ENCODE peak calls at places on chromosomes 13 and 19, in six cellular contexts. L, C, E, G, D and Q are unnamed samples.

GRCh38 chr13:108077284-108077683 is 138.1 kb downstream of the LIG4 start:
- DNase-seq in L (no peak), G (no peak), C (no peak), E (no peak), D (no peak), Q (no peak)

GRCh38 chr13:94712812-94713555 is 639 bp upstream of the SOX21 start:
- DNase-seq in E (no peak), G (no peak), D (peak), C (no peak), L (no peak), Q (peak)

GRCh38 chr19:8615813-8616596 is 5.5 kb upstream of the ADAMTS10 start:
- DNase-seq in C (no peak), E (peak), G (peak), D (no peak), L (peak), Q (no peak)

GRCh38 chr13:33185853-33186252 is 99.7 kb downstream of the STARD13 start:
- DNase-seq in C (no peak), D (no peak), E (no peak), G (no peak), L (no peak), Q (no peak)

GRCh38 chr19:38676878-38677646 is 29.6 kb downstream of the ACTN4 start:
- DNase-seq in L (no peak), C (no peak), G (no peak), D (no peak), E (peak), Q (no peak)

GRCh38 chr13:114282143-114282685 is 813 bp downstream of the UPF3A start:
- DNase-seq in E (peak), C (no peak), G (peak), L (peak), D (no peak), Q (peak)

GRCh38 chr13:86601351-86601750 is 802.1 kb upstream of the SLITRK6 start:
- DNase-seq in L (no peak), G (no peak), E (no peak), D (no peak), C (no peak), Q (no peak)

GRCh38 chr13:67137044-67137735 is 92.9 kb downstream of the PCDH9 start:
- DNase-seq in D (no peak), G (no peak), L (no peak), E (no peak), C (no peak), Q (no peak)

GRCh38 chr19:4977299-4978174 is 8.6 kb downstream of the KDM4B start:
- DNase-seq in L (peak), G (no peak), E (peak), C (no peak), D (no peak), Q (no peak)

GRCh38 chr19:41995959-41996797 is 2.1 kb upstream of the ATP1A3 start:
- DNase-seq in L (no peak), G (no peak), C (no peak), E (no peak), D (no peak), Q (no peak)

GRCh38 chr13:37010424-37010823 is 9.8 kb downstream of the EXOSC8 start:
- DNase-seq in L (no peak), C (no peak), D (no peak), G (no peak), E (no peak), Q (no peak)

GRCh38 chr13:35826626-35827254 is 304.4 kb downstream of the DCLK1 start:
- DNase-seq in C (no peak), G (no peak), L (no peak), E (no peak), D (no peak), Q (no peak)

GRCh38 chr13:99124695-99125334 is 75.8 kb upstream of the UBAC2 start:
- DNase-seq in L (no peak), E (no peak), C (no peak), D (no peak), G (no peak), Q (no peak)

GRCh38 chr19:11390933-11391680 is 7.0 kb upstream of the EPOR start:
- DNase-seq in C (no peak), E (no peak), G (no peak), D (no peak), L (no peak), Q (no peak)

GRCh38 chr19:3608750-3609322 is 2.2 kb upstream of the TBXA2R start:
- DNase-seq in G (no peak), E (peak), C (no peak), D (no peak), L (no peak), Q (no peak)

GRCh38 chr13:43874512-43875092 is 4.9 kb downstream of the CCDC122 start:
- DNase-seq in G (no peak), L (no peak), E (no peak), C (no peak), D (no peak), Q (no peak)

GRCh38 chr13:69706807-69707206 is 400.8 kb upstream of the ATXN8OS start:
- DNase-seq in G (no peak), C (no peak), D (no peak), L (no peak), E (no peak), Q (no peak)

GRCh38 chr13:93183302-93183701 is 43.3 kb upstream of the GPC6 start:
- DNase-seq in D (no peak), C (no peak), G (no peak), E (no peak), L (no peak), Q (no peak)

GRCh38 chr19:43957891-43958290 is 6.9 kb downstream of the ZNF221 start:
- DNase-seq in L (no peak), C (no peak), G (no peak), D (no peak), E (no peak), Q (no peak)

GRCh38 chr13:60398949-60399589 is 2.0 kb downstream of the TDRD3 start:
- DNase-seq in E (no peak), L (no peak), G (no peak), D (peak), C (no peak), Q (no peak)

GRCh38 chr13:63198076-63198475 is 1782.4 kb upstream of the PCDH20 start:
- DNase-seq in E (no peak), G (peak), C (no peak), D (no peak), L (no peak), Q (no peak)

GRCh38 chr19:9431475-9431874 is 3.9 kb downstream of the ZNF266 start:
- DNase-seq in E (no peak), L (no peak), C (no peak), D (no peak), G (no peak), Q (no peak)

GRCh38 chr19:18657590-18658365 is 20.9 kb downstream of the KLHL26 start:
- DNase-seq in L (peak), C (peak), G (peak), E (peak), D (peak), Q (no peak)

GRCh38 chr13:112874751-112875300 is 94.2 kb upstream of the MCF2L start:
- DNase-seq in E (peak), C (no peak), L (no peak), G (no peak), D (no peak), Q (no peak)

GRCh38 chr19:52102163-52102562 is 6.6 kb upstream of the ZNF841 start:
- DNase-seq in E (no peak), D (no peak), G (no peak), L (no peak), C (no peak), Q (no peak)

GRCh38 chr13:42895781-42896180 is 96.3 kb downstream of the EPSTI1 start:
- DNase-seq in D (peak), L (no peak), G (no peak), C (no peak), E (peak), Q (no peak)

GRCh38 chr13:50706505-50706904 is 137.0 kb downstream of the DLEU7 start:
- DNase-seq in C (no peak), L (no peak), E (no peak), D (no peak), G (no peak), Q (no peak)
- H3K4me3 ChIP-seq in C (no peak), L (no peak), E (no peak), D (no peak), G (no peak), Q (no peak)

GRCh38 chr13:41241626-41242025 is 21.8 kb downstream of the MTRF1 start:
- DNase-seq in C (no peak), L (no peak), G (no peak), E (no peak), D (no peak), Q (no peak)
- TF ChIP-seq CTCF in C (no peak), L (no peak), G (no peak), E (no peak), D (no peak), Q (no peak)

DNA sequence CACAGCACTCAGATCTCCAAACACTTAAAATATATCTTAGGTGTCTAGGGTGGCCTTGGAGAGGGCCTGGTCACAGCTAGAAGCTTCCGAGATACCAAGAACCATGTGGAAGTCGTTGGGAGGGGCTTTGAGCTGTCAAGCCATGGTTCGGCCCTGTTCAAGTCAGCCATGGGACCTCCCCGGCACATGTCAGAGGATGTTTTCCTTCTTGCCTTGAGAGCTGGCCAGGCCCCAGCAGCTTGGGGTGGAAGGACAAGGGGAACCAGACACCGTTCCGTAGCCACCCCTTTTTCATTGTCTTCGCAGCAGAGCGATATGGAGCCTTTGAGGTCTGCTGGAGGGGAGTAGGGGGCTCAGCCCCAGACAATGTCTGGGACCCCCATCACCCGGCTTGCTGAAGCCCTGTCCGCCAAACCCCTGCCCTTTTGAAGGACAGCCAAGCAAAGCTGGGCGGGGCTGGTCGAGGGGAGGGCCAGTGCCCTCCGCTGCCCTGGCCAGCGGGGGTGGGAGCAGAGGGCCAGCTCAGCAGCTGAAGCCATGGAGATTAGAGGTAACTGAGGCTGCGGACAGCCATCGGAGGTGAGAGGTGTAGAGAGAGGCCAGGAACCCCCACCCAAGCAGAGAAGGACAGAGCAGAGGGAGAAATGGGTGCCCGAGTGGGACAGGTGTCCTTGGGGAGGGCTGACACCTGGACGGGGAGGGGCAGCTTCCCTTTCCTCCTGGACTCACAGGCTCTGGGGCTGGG is 435 bp downstream of the KLK11 start:
- DNase-seq in G (no peak), E (peak), D (no peak), L (no peak), C (no peak), Q (no peak)
- H3K4me3 ChIP-seq in G (no peak), E (peak), D (peak), L (no peak), C (no peak), Q (no peak)

DNA sequence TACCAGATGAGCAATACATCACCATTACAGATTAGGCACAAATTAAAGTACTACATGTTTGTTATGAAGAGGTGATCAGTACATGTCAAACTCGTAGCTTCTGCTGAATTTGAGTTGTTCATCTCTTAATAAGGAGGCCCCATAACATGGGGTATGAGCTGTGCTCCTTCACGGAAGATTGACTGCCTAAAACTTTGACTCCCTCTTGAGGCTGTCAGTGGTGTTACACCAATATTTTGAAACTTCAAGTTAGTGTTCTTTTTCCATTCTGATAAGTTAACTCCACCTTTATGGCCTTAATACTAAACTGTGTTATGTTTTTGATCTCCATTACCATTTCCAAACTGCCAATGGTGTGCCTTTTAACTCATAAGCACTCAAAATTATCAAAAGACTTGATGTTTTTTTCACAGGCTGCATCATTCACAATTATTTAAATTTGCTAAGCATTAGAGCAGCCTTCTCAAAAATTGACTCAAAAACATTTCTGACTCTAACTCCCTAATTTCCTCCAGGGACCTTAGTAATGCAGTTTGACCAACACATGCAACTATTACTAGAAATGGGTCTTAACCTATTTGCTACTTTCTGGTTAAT is 1591.5 kb downstream of the PCDH9 start:
- DNase-seq in E (no peak), C (no peak), D (no peak), L (no peak), G (no peak), Q (no peak)
- TF ChIP-seq CTCF in E (peak), C (no peak), D (peak), L (peak), G (peak), Q (peak)

GRCh38 chr19:22421797-22422196 is 349 bp downstream of the ZNF98 start:
- DNase-seq in L (no peak), C (no peak), G (no peak), E (no peak), D (no peak), Q (no peak)
- H3K4me3 ChIP-seq in L (peak), C (peak), G (no peak), E (no peak), D (peak), Q (peak)

DNA sequence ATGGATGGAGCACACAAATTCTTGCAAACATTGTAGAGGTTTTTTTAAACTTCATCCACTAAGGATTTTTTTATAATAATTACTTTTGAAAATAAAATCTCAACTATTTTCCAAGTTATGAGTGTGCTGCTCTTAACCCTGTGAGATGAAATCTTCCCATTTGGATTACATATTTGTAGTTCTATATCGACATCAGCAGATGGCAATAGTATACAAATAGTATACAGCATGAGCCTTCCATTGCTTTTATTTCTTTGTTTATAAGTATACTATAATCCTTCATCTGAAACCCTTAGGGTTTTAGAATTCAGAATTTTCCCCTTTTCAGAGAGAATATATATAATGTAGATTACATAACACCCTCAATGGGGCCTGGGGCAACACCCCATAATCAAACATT is 70.5 kb downstream of the GJA3 start:
- DNase-seq in D (no peak), E (no peak), C (no peak), G (no peak), L (no peak), Q (no peak)
- TF ChIP-seq CTCF in D (no peak), E (no peak), C (no peak), G (no peak), L (no peak), Q (peak)

DNA sequence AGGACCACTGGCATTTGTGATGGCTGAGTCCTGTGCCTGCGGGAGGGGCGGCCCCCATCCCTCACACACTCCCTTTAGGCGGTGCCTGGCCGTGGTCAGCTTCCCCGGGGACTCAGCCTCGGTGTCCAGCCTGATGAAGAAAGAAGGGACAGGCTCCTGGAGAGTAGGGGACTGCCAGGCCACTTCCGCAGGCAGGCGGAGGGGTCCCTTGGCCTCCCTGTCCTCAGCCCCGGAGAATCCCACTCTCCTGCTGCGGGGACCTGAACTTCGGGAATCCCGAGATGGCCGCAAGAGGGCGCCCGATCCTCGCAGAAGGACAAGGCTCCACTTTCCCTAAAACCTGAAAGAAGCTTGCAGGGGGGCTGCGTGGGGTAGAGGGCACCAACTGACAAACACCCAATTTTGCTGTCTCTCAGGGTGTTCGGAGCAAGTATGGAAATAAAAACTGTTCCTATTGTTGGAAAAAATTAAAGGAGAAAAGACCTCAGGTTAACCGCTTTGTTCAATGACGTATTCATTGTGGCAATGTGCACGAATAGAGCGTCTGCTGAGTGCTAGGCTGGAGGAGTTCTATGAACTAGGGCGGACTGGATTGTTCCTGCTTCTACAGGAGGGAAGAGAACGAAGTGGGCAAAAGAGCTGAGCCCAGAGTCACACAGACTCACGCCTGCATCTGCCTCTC is 297.3 kb downstream of the ZNF536 start:
- DNase-seq in E (peak), C (no peak), L (peak), D (no peak), G (no peak), Q (no peak)
- H3K4me3 ChIP-seq in E (no peak), C (no peak), L (no peak), D (no peak), G (no peak), Q (no peak)

GRCh38 chr13:39012608-39013007 is 22.0 kb upstream of the STOML3 start:
- DNase-seq in L (no peak), G (no peak), E (no peak), D (no peak), C (no peak), Q (no peak)
- TF ChIP-seq CTCF in L (no peak), G (no peak), E (no peak), D (peak), C (no peak), Q (no peak)

GRCh38 chr19:50204081-50204428 is 633 bp downstream of the MYH14 start:
- DNase-seq in C (no peak), D (no peak), E (no peak), G (no peak), L (no peak), Q (no peak)
- H3K4me3 ChIP-seq in C (peak), D (peak), E (peak), G (peak), L (no peak), Q (peak)

DNA sequence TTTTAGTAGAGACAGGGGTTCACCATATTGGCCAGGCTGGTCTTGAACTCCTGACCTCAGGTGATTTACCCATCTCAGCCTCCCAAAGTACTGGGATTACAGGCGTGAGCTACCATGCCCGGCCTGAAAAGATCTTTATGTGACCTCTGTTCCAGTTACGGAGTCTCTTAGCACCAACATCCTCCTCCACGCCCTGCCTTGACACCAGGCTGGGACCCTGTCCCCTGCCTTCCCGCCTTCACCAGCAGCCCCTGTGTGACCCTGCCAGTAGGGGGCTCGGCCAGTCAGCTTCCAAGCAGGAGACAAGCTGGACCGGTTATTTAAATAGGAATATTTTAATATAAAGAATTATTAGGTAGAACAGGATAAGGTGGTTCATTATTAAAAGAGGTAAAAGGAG is 54.2 kb downstream of the GPR12 start:
- DNase-seq in D (no peak), L (no peak), C (no peak), E (no peak), G (no peak), Q (peak)
- TF ChIP-seq CTCF in D (no peak), L (no peak), C (no peak), E (no peak), G (no peak), Q (no peak)